ENCODE peak calls at places on chromosomes 16 and 17, in six cellular contexts. One of them, this sample, is unnamed. For H3K4me1, the result is how much of the 10 kb centered on the place peaks cover.

GRCh38 chr16:78002915-78003538 is 19.3 kb upstream of the CLEC3A start:
- DNase-seq in fibroblast of lung: peak
- DNase-seq in thoracic aorta: peak
- DNase-seq in endothelial cell of umbilical vein: peak
- DNase-seq in H1: peak
- DNase-seq in GM23248: peak
- DNase-seq in this sample: peak

GRCh38 chr16:66028505-66029216 is 337.8 kb upstream of the CDH5 start:
- DNase-seq in fibroblast of lung: peak
- DNase-seq in thoracic aorta: no peak
- DNase-seq in endothelial cell of umbilical vein: no peak
- DNase-seq in H1: no peak
- DNase-seq in GM23248: peak
- DNase-seq in this sample: no peak

GRCh38 chr17:65143899-65144590 is 6.9 kb downstream of the RGS9 start:
- DNase-seq in fibroblast of lung: peak
- DNase-seq in thoracic aorta: no peak
- DNase-seq in endothelial cell of umbilical vein: no peak
- DNase-seq in H1: no peak
- DNase-seq in GM23248: no peak
- DNase-seq in this sample: no peak

GRCh38 chr17:47694018-47694817 is at the start of gene TBKBP1:
- DNase-seq in fibroblast of lung: peak
- DNase-seq in thoracic aorta: no peak
- DNase-seq in endothelial cell of umbilical vein: peak
- DNase-seq in H1: peak
- DNase-seq in GM23248: peak
- DNase-seq in this sample: no peak

GRCh38 chr17:78751447-78752067 is 30.5 kb downstream of the CYTH1 start:
- DNase-seq in fibroblast of lung: no peak
- DNase-seq in thoracic aorta: no peak
- DNase-seq in endothelial cell of umbilical vein: no peak
- DNase-seq in H1: no peak
- DNase-seq in GM23248: no peak
- DNase-seq in this sample: no peak

GRCh38 chr17:77427471-77427991 is 286.8 kb downstream of the SEC14L1 start:
- DNase-seq in fibroblast of lung: peak
- DNase-seq in thoracic aorta: no peak
- DNase-seq in endothelial cell of umbilical vein: no peak
- DNase-seq in H1: no peak
- DNase-seq in GM23248: peak
- DNase-seq in this sample: no peak

GRCh38 chr17:67559381-67559966 is 158.3 kb upstream of the NOL11 start:
- DNase-seq in fibroblast of lung: no peak
- DNase-seq in thoracic aorta: no peak
- DNase-seq in endothelial cell of umbilical vein: no peak
- DNase-seq in H1: peak
- DNase-seq in GM23248: no peak
- DNase-seq in this sample: no peak

GRCh38 chr17:48181653-48182052 is 74.1 kb downstream of the SNX11 start:
- DNase-seq in fibroblast of lung: peak
- DNase-seq in thoracic aorta: no peak
- DNase-seq in endothelial cell of umbilical vein: peak
- DNase-seq in H1: no peak
- DNase-seq in GM23248: peak
- DNase-seq in this sample: no peak

GRCh38 chr17:70797166-70797565 is 627.8 kb downstream of the KCNJ2 start:
- DNase-seq in fibroblast of lung: no peak
- DNase-seq in thoracic aorta: no peak
- DNase-seq in endothelial cell of umbilical vein: no peak
- DNase-seq in H1: no peak
- DNase-seq in GM23248: no peak
- DNase-seq in this sample: no peak

GRCh38 chr16:22814330-22815105 is 556 bp downstream of the HS3ST2 start:
- DNase-seq in fibroblast of lung: no peak
- DNase-seq in thoracic aorta: no peak
- DNase-seq in endothelial cell of umbilical vein: no peak
- DNase-seq in H1: peak
- DNase-seq in GM23248: no peak
- DNase-seq in this sample: no peak

GRCh38 chr17:60665602-60666001 is 12.0 kb upstream of the BCAS3 start:
- DNase-seq in fibroblast of lung: no peak
- DNase-seq in thoracic aorta: no peak
- DNase-seq in endothelial cell of umbilical vein: no peak
- DNase-seq in H1: no peak
- DNase-seq in GM23248: no peak
- DNase-seq in this sample: no peak

GRCh38 chr17:4483012-4483840 is 15.5 kb upstream of the SPNS2 start:
- DNase-seq in fibroblast of lung: peak
- DNase-seq in thoracic aorta: no peak
- DNase-seq in endothelial cell of umbilical vein: no peak
- DNase-seq in H1: no peak
- DNase-seq in GM23248: no peak
- DNase-seq in this sample: peak

GRCh38 chr17:18229254-18229653 is 3.8 kb downstream of the LLGL1 start:
- DNase-seq in fibroblast of lung: no peak
- DNase-seq in thoracic aorta: no peak
- DNase-seq in endothelial cell of umbilical vein: no peak
- DNase-seq in H1: no peak
- DNase-seq in GM23248: no peak
- DNase-seq in this sample: no peak

GRCh38 chr17:78746263-78746948 is 35.7 kb downstream of the CYTH1 start:
- DNase-seq in fibroblast of lung: no peak
- DNase-seq in thoracic aorta: no peak
- DNase-seq in endothelial cell of umbilical vein: no peak
- DNase-seq in H1: no peak
- DNase-seq in GM23248: no peak
- DNase-seq in this sample: no peak

GRCh38 chr16:15547768-15548096 is 95.2 kb downstream of the MARF1 start:
- DNase-seq in fibroblast of lung: no peak
- DNase-seq in thoracic aorta: no peak
- DNase-seq in endothelial cell of umbilical vein: no peak
- DNase-seq in H1: no peak
- DNase-seq in GM23248: no peak
- DNase-seq in this sample: no peak

GRCh38 chr16:78290498-78291271 is 191.2 kb downstream of the WWOX start:
- DNase-seq in fibroblast of lung: no peak
- DNase-seq in thoracic aorta: no peak
- DNase-seq in endothelial cell of umbilical vein: no peak
- DNase-seq in H1: no peak
- DNase-seq in GM23248: no peak
- DNase-seq in this sample: no peak

GRCh38 chr16:14111713-14112538 is 40.8 kb downstream of the MRTFB start:
- DNase-seq in fibroblast of lung: no peak
- DNase-seq in thoracic aorta: no peak
- DNase-seq in endothelial cell of umbilical vein: no peak
- DNase-seq in H1: no peak
- DNase-seq in GM23248: peak
- DNase-seq in this sample: peak

GRCh38 chr16:76964464-76965154 is 226.4 kb upstream of the MON1B start:
- DNase-seq in fibroblast of lung: no peak
- DNase-seq in thoracic aorta: no peak
- DNase-seq in endothelial cell of umbilical vein: no peak
- DNase-seq in H1: no peak
- DNase-seq in GM23248: no peak
- DNase-seq in this sample: no peak

DNA sequence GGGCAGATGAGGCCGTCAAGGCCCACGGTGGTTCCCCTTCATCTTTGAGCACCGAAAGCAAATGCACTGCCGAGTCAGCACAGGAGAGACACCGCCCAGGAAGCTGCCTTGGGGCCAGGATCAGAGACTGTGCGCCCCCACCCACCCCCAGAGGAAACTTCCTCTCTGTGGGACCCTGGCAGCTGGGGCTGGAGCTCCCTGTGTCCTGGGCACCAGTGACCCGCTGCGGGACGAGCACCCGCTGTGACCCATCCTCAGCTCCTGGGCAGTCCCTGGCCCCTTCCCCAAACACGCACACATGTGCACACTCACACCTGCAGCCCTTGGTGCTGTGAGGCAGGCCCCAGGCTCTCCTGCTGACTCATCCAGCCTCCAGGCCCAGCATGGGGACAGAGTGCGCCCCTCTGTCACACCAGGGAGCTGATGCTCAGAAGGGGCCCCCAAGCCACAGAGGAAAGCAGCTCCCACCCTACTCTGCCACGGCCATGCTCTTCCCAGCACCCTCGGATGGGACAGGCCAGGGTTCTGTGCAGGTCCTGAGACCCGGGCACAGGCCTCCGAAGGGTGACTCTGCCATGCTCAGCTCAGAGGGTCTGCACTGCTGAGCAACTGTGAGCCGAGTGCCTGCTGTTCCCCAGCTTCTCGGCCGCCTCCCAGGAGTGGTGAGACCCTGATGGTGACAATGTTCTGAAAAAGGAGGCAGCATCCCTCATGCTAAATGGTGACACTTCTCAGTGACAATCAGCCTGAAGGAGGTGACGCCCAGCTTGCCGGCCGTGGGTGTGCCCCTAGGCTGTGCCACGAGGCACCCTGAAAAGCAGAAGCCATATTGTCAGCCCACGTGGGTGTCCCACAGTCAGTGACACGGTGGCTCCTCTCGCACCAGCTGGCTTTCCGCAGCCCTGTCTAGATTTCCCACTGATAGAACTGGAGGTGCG is 3.6 kb downstream of the PIEZO1 start:
- DNase-seq in fibroblast of lung: no peak
- DNase-seq in thoracic aorta: no peak
- DNase-seq in endothelial cell of umbilical vein: no peak
- DNase-seq in H1: no peak
- DNase-seq in GM23248: peak
- DNase-seq in this sample: peak
- H3K4me1 ChIP-seq in fibroblast of lung: under half
- H3K4me1 ChIP-seq in thoracic aorta: under half
- H3K4me1 ChIP-seq in endothelial cell of umbilical vein: under half
- H3K4me1 ChIP-seq in H1: under half
- H3K4me1 ChIP-seq in GM23248: under half
- H3K4me1 ChIP-seq in this sample: under half

DNA sequence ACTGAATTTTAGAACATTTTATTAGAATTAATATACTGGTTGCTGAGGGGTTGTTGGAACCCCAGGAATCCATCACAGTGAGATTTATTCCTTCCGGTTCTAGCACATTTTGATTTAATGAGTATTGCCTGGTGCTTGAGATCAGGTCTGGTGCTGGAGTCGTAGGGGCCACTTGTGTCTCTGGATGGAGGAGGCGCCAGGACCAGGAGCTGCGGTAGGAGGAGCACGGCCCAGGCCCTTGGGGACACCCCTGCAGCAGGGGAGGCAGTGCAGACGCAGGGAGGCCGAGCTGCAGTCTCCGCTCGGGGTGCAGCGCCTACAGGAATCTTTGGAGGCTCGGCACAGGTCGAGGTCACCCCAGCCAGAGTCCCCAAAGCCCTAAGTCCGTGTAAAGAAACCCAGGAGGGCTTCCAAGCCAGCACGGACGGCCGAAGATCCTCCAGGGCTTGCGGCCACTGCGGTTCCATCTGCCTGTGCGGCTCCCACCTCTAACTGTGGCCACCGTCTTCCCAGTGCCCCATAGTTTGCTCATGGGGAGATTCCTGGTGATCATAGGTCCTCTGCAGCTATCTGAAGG is 66.2 kb upstream of the CREBBP start:
- DNase-seq in fibroblast of lung: no peak
- DNase-seq in thoracic aorta: no peak
- DNase-seq in endothelial cell of umbilical vein: no peak
- DNase-seq in H1: no peak
- DNase-seq in GM23248: no peak
- DNase-seq in this sample: no peak
- H3K4me1 ChIP-seq in fibroblast of lung: under half
- H3K4me1 ChIP-seq in thoracic aorta: under half
- H3K4me1 ChIP-seq in endothelial cell of umbilical vein: under half
- H3K4me1 ChIP-seq in H1: under half
- H3K4me1 ChIP-seq in GM23248: under half
- H3K4me1 ChIP-seq in this sample: under half

GRCh38 chr16:9134739-9135138 is 43.3 kb downstream of the HAPSTR1 start:
- DNase-seq in fibroblast of lung: peak
- DNase-seq in thoracic aorta: no peak
- DNase-seq in endothelial cell of umbilical vein: peak
- DNase-seq in H1: peak
- DNase-seq in GM23248: peak
- DNase-seq in this sample: no peak

GRCh38 chr16:9138021-9138680 is 46.7 kb downstream of the HAPSTR1 start:
- DNase-seq in fibroblast of lung: no peak
- DNase-seq in thoracic aorta: no peak
- DNase-seq in endothelial cell of umbilical vein: no peak
- DNase-seq in H1: no peak
- DNase-seq in GM23248: no peak
- DNase-seq in this sample: no peak

GRCh38 chr16:9135797-9136196 is 44.4 kb downstream of the HAPSTR1 start:
- DNase-seq in fibroblast of lung: no peak
- DNase-seq in thoracic aorta: no peak
- DNase-seq in endothelial cell of umbilical vein: no peak
- DNase-seq in H1: no peak
- DNase-seq in GM23248: no peak
- DNase-seq in this sample: no peak

GRCh38 chr16:9134306-9134705 is 42.9 kb downstream of the HAPSTR1 start:
- DNase-seq in fibroblast of lung: no peak
- DNase-seq in thoracic aorta: no peak
- DNase-seq in endothelial cell of umbilical vein: no peak
- DNase-seq in H1: no peak
- DNase-seq in GM23248: no peak
- DNase-seq in this sample: no peak

DNA sequence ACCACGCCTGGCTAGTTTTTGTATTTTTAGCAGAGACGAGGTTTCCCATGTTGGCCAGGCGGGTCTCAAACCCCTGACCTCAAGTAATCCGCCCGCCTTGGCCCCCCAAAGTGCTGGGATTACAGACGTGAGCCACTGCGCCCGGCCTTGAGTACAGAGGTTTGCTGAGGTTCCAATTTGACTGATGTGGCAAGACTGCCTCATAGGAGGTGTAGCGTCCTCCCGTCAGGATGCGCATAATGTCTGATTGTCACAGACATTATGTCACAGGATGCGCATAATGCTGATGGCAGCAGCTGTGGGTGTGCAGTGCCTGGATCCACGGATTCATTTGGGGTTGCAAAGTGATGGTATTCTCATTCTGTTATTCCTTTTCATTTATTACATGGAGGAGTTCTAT is 45.2 kb downstream of the HAPSTR1 start:
- DNase-seq in fibroblast of lung: no peak
- DNase-seq in thoracic aorta: no peak
- DNase-seq in endothelial cell of umbilical vein: no peak
- DNase-seq in H1: no peak
- DNase-seq in GM23248: no peak
- DNase-seq in this sample: no peak
- H3K4me1 ChIP-seq in fibroblast of lung: under half
- H3K4me1 ChIP-seq in thoracic aorta: under half
- H3K4me1 ChIP-seq in endothelial cell of umbilical vein: under half
- H3K4me1 ChIP-seq in H1: under half
- H3K4me1 ChIP-seq in GM23248: under half
- H3K4me1 ChIP-seq in this sample: under half

GRCh38 chr16:11601425-11601824 is 14.7 kb upstream of the LITAF start:
- DNase-seq in fibroblast of lung: no peak
- DNase-seq in thoracic aorta: no peak
- DNase-seq in endothelial cell of umbilical vein: no peak
- DNase-seq in H1: no peak
- DNase-seq in GM23248: no peak
- DNase-seq in this sample: no peak
- H3K4me1 ChIP-seq in fibroblast of lung: under half
- H3K4me1 ChIP-seq in thoracic aorta: half or more
- H3K4me1 ChIP-seq in endothelial cell of umbilical vein: under half
- H3K4me1 ChIP-seq in H1: under half
- H3K4me1 ChIP-seq in GM23248: under half
- H3K4me1 ChIP-seq in this sample: under half